ENCODE peak calls at places on chromosomes 7 and 10, in eight cellular contexts. Z is heart left ventricle, F is esophagus muscularis mucosa, X is H54, V is uterus, M is ovary, U is K562, E is NB4. H is an unnamed sample.

GRCh38 chr7:2843711-2844152 is 376 bp downstream of the GNA12 start:
- DNase-seq in Z (peak), F (no peak), X (peak), V (peak), M (peak), U (peak), E (peak), H (peak)

GRCh38 chr7:90624128-90624980 is 28.2 kb downstream of the CDK14 start:
- DNase-seq in Z (no peak), F (no peak), X (no peak), V (peak), M (no peak), U (no peak), E (peak), H (no peak)

GRCh38 chr7:142811154-142811737 is 40.5 kb downstream of the PRSS2 start:
- DNase-seq in Z (no peak), F (no peak), X (no peak), V (no peak), M (no peak), U (peak), E (peak), H (peak)

GRCh38 chr7:137073571-137074325 is 205.3 kb downstream of the CHRM2 start:
- DNase-seq in Z (no peak), F (no peak), X (no peak), V (no peak), M (no peak), U (no peak), E (no peak), H (no peak)

GRCh38 chr10:34723746-34724145 is 91.3 kb downstream of the PARD3 start:
- DNase-seq in Z (peak), F (peak), X (no peak), V (peak), M (no peak), U (no peak), E (peak), H (peak)

GRCh38 chr10:87920538-87920937 is 57.1 kb downstream of the PTEN start:
- DNase-seq in Z (no peak), F (no peak), X (no peak), V (no peak), M (no peak), U (no peak), E (no peak), H (no peak)

GRCh38 chr10:132545659-132546367 is 8.2 kb downstream of the INPP5A start:
- DNase-seq in Z (no peak), F (no peak), X (no peak), V (peak), M (peak), U (no peak), E (no peak), H (no peak)

GRCh38 chr7:17663056-17663675 is 277.1 kb downstream of the SNX13 start:
- DNase-seq in Z (no peak), F (no peak), X (peak), V (no peak), M (no peak), U (no peak), E (no peak), H (no peak)

GRCh38 chr10:48398261-48398660 is 91.8 kb downstream of the MAPK8 start:
- DNase-seq in Z (no peak), F (no peak), X (no peak), V (no peak), M (no peak), U (no peak), E (no peak), H (no peak)

GRCh38 chr10:42960491-42961155 is 116.2 kb upstream of the RET start:
- DNase-seq in Z (peak), F (peak), X (peak), V (no peak), M (peak), U (no peak), E (peak), H (no peak)

GRCh38 chr7:129501760-129502707 is at the start of gene SMKR1:
- DNase-seq in Z (peak), F (no peak), X (peak), V (peak), M (peak), U (peak), E (peak), H (peak)
- TF ChIP-seq POLR2A in Z (no peak), F (no peak), X (peak), V (no peak), M (no peak), U (no peak), E (no peak), H (no peak)

DNA sequence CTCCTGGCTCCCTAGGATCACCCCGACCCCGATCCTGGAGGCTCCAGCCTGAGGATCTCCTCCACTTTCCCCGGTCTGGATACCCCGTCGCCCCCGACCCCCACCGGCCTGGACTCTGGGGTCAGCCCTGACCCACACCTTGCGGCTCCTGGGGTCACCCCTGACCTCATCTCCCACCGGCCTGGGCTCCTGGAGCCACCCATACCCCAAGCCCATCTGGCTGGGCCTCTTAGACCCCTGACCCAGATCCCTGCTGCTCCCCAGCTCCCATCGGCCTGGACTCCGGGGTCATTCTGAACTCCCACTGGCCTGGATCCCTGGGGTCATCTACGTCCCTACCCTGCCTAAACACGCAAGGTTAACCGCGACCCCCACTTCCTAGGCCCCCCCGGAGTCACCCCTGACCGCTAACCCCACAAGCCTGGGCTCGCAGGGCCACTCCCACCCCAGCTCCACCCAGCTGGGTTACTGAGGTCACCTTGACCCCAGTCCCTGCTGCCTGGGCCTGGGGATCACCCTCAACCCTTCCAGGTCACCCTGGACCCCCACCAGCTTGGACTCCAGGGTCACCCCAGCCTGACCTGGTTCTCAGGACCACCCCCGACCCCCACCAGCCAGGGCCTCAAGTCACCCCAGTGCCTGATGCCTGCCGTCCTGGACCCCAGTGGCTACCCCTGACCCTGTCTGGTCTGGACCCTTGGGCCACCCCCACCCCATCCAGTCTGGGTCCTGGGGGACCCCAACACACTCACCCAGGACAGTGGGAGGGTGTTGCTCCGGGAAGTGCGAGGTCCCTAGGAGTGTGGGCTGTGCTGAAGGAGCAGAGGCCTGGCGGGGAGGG is 1.2 kb downstream of the FOXK1 start:
- DNase-seq in Z (peak), F (no peak), X (no peak), V (peak), M (peak), U (peak), E (peak), H (peak)
- TF ChIP-seq POLR2A in Z (no peak), F (no peak), X (no peak), V (no peak), M (no peak), U (no peak), E (no peak), H (no peak)

DNA sequence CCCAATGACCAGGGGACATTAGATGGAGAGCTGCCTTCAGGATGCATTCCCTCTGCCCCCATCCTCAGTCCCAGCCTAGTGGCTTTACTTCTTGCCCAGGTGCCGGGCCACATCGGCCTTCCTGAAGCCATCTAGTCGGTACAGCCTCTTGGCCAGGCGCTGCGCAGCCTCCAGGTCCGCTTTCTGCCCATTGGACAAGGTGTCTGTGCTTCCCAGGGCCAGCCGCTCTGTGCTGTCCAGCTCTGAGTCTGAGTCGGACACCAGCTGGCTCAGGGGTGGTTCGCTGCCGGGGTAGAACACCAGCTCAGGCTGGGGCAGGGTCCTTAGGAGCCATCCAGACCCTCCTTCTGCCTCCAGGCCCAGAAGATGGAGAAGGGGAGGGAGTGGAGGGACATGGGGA is 6.3 kb downstream of the PSD start:
- DNase-seq in Z (no peak), F (no peak), X (no peak), V (no peak), M (no peak), U (no peak), E (no peak), H (no peak)
- TF ChIP-seq POLR2A in Z (no peak), F (no peak), X (no peak), V (no peak), M (no peak), U (no peak), E (no peak), H (no peak)

GRCh38 chr7:150450491-150450992 is at the start of gene GIMAP8:
- DNase-seq in Z (peak), F (peak), X (no peak), V (peak), M (no peak), U (peak), E (peak), H (no peak)
- TF ChIP-seq POLR2A in Z (no peak), F (no peak), X (no peak), V (no peak), M (no peak), U (no peak), E (no peak), H (no peak)